ENCODE peak calls at places on chromosomes 1 and 21, in six cellular contexts. H is RWPE1, L is T-cell, D is mucosa of gallbladder, U is RPMI8226, A is lower leg skin. I is an unnamed sample.

GRCh38 chr1:100038401-100039306 is 68.9 kb downstream of the SLC35A3 start:
- DNase-seq in H (peak), L (peak), D (peak), U (peak), A (peak), I (peak)

GRCh38 chr21:42118901-42119300 is 47.8 kb downstream of the UMODL1 start:
- DNase-seq in H (no peak), L (no peak), D (no peak), U (peak), A (no peak), I (no peak)

GRCh38 chr1:94522304-94522703 is 19.3 kb downstream of the F3 start:
- DNase-seq in H (no peak), L (no peak), D (no peak), U (peak), A (no peak), I (peak)

GRCh38 chr1:92482404-92482664 is 4.4 kb downstream of the GFI1 start:
- DNase-seq in H (no peak), L (no peak), D (no peak), U (no peak), A (no peak), I (no peak)

GRCh38 chr1:228089520-228090380 is 7.2 kb downstream of the ARF1 start:
- DNase-seq in H (no peak), L (no peak), D (no peak), U (no peak), A (no peak), I (no peak)

GRCh38 chr1:11134352-11135266 is 34.9 kb upstream of the EXOSC10 start:
- DNase-seq in H (peak), L (no peak), D (peak), U (no peak), A (no peak), I (no peak)

GRCh38 chr1:87226341-87226760 is 102.3 kb upstream of the LMO4 start:
- DNase-seq in H (peak), L (no peak), D (peak), U (no peak), A (peak), I (no peak)

GRCh38 chr1:214280386-214281029 is 451 bp upstream of the SMYD2 start:
- DNase-seq in H (peak), L (no peak), D (peak), U (peak), A (peak), I (peak)

GRCh38 chr21:42550817-42551216 is 37.2 kb downstream of the SLC37A1 start:
- DNase-seq in H (no peak), L (no peak), D (no peak), U (no peak), A (no peak), I (no peak)

GRCh38 chr1:53919675-53920066 is 25.7 kb downstream of the DIO1 start:
- DNase-seq in H (no peak), L (no peak), D (no peak), U (no peak), A (no peak), I (no peak)

GRCh38 chr1:31072304-31072746 is 6.8 kb upstream of the PUM1 start:
- DNase-seq in H (no peak), L (no peak), D (no peak), U (no peak), A (no peak), I (no peak)

GRCh38 chr1:154760469-154760933 is 109.6 kb downstream of the KCNN3 start:
- DNase-seq in H (peak), L (peak), D (peak), U (peak), A (peak), I (no peak)

GRCh38 chr1:169133801-169134558 is 27.5 kb downstream of the ATP1B1 start:
- DNase-seq in H (no peak), L (no peak), D (no peak), U (no peak), A (no peak), I (no peak)

GRCh38 chr1:28507247-28507645 is 1.4 kb downstream of the RCC1 start:
- DNase-seq in H (no peak), L (no peak), D (no peak), U (no peak), A (no peak), I (no peak)

GRCh38 chr1:198679535-198680173 is 40.8 kb downstream of the PTPRC start:
- DNase-seq in H (no peak), L (peak), D (no peak), U (no peak), A (no peak), I (no peak)

GRCh38 chr21:38343691-38344090 is 86.9 kb downstream of the KCNJ15 start:
- DNase-seq in H (peak), L (no peak), D (peak), U (no peak), A (no peak), I (peak)

GRCh38 chr1:112177314-112177713 is 187.8 kb upstream of the KCND3 start:
- DNase-seq in H (no peak), L (no peak), D (no peak), U (no peak), A (no peak), I (no peak)

GRCh38 chr1:53411541-53412152 is 47.6 kb upstream of the DMRTB1 start:
- DNase-seq in H (no peak), L (no peak), D (no peak), U (no peak), A (peak), I (no peak)

GRCh38 chr1:160416369-160416768 is 16.0 kb downstream of the VANGL2 start:
- DNase-seq in H (peak), L (no peak), D (no peak), U (no peak), A (peak), I (no peak)

GRCh38 chr1:41045740-41046139 is 24.2 kb upstream of the SLFNL1 start:
- DNase-seq in H (peak), L (no peak), D (peak), U (no peak), A (peak), I (no peak)

GRCh38 chr1:234772345-234773147 is 162.6 kb upstream of the IRF2BP2 start:
- DNase-seq in H (peak), L (peak), D (peak), U (peak), A (peak), I (no peak)

GRCh38 chr1:15011160-15011559 is 142.4 kb upstream of the TMEM51 start:
- DNase-seq in H (no peak), L (no peak), D (no peak), U (no peak), A (no peak), I (no peak)

I was measured in NCI-H1105.